ENCODE peak calls at places on chromosome 19, in five cellular contexts. One of them, this sample, is unnamed.

GRCh38 chr19:3671680-3672574 is 28.3 kb downstream of the PIP5K1C start:
- DNase-seq in T-helper 9 cell: no peak
- DNase-seq in mesothelial cell of epicardium: no peak
- DNase-seq in PC-3: no peak
- DNase-seq in NCI-H2171: no peak
- DNase-seq in this sample: no peak

GRCh38 chr19:16714702-16715294 is 4.8 kb upstream of the NWD1 start:
- DNase-seq in PC-3: peak; percentile 69
- DNase-seq in T-helper 9 cell: peak; percentile 16
- DNase-seq in mesothelial cell of epicardium: no peak
- DNase-seq in NCI-H2171: no peak
- DNase-seq in this sample: peak; percentile 44

GRCh38 chr19:6837525-6837924 is 49.9 kb upstream of the ADGRE1 start:
- DNase-seq in mesothelial cell of epicardium: no peak
- DNase-seq in PC-3: no peak
- DNase-seq in NCI-H2171: no peak
- DNase-seq in T-helper 9 cell: no peak
- DNase-seq in this sample: no peak

GRCh38 chr19:50362656-50363424 is 2.6 kb downstream of the NAPSA start:
- DNase-seq in NCI-H2171: no peak
- DNase-seq in mesothelial cell of epicardium: no peak
- DNase-seq in PC-3: no peak
- DNase-seq in T-helper 9 cell: no peak
- DNase-seq in this sample: no peak

GRCh38 chr19:32231691-32232090 is 113.7 kb upstream of the ZNF507 start:
- DNase-seq in NCI-H2171: no peak
- DNase-seq in mesothelial cell of epicardium: no peak
- DNase-seq in T-helper 9 cell: no peak
- DNase-seq in PC-3: no peak
- DNase-seq in this sample: no peak

GRCh38 chr19:13764821-13765394 is 586 bp downstream of the MRI1 start:
- DNase-seq in mesothelial cell of epicardium: no peak
- DNase-seq in NCI-H2171: no peak
- DNase-seq in T-helper 9 cell: peak; percentile 30
- DNase-seq in PC-3: peak; percentile 23
- DNase-seq in this sample: no peak

GRCh38 chr19:55619264-55619663 is 5.1 kb downstream of the ZNF784 start:
- DNase-seq in T-helper 9 cell: no peak
- DNase-seq in NCI-H2171: no peak
- DNase-seq in PC-3: no peak
- DNase-seq in mesothelial cell of epicardium: no peak
- DNase-seq in this sample: no peak

GRCh38 chr19:45467456-45468158 is at the start of gene FOSB:
- DNase-seq in PC-3: peak; percentile 91
- DNase-seq in T-helper 9 cell: peak; percentile 95
- DNase-seq in mesothelial cell of epicardium: peak; percentile 95
- DNase-seq in NCI-H2171: peak; percentile 98
- DNase-seq in this sample: peak; percentile 88

GRCh38 chr19:10858204-10858828 is 10.1 kb downstream of the C19orf38 start:
- DNase-seq in NCI-H2171: no peak
- DNase-seq in T-helper 9 cell: peak; percentile 26
- DNase-seq in PC-3: peak; percentile 42
- DNase-seq in mesothelial cell of epicardium: no peak
- DNase-seq in this sample: no peak

GRCh38 chr19:49073514-49074378 is 1.2 kb upstream of the KCNA7 start:
- DNase-seq in T-helper 9 cell: no peak
- DNase-seq in PC-3: peak; percentile 57
- DNase-seq in mesothelial cell of epicardium: no peak
- DNase-seq in NCI-H2171: no peak
- DNase-seq in this sample: peak; percentile 57

GRCh38 chr19:48741222-48741999 is 1.0 kb upstream of the RASIP1 start:
- DNase-seq in NCI-H2171: no peak
- DNase-seq in PC-3: no peak
- DNase-seq in mesothelial cell of epicardium: no peak
- DNase-seq in T-helper 9 cell: no peak
- DNase-seq in this sample: no peak

GRCh38 chr19:3857449-3858003 is 11.3 kb downstream of the ZFR2 start:
- DNase-seq in PC-3: no peak
- DNase-seq in NCI-H2171: peak; percentile 45
- DNase-seq in mesothelial cell of epicardium: no peak
- DNase-seq in T-helper 9 cell: no peak
- DNase-seq in this sample: no peak

GRCh38 chr19:11377237-11377636 is 2.8 kb downstream of the SWSAP1 start:
- DNase-seq in NCI-H2171: no peak
- DNase-seq in mesothelial cell of epicardium: no peak
- DNase-seq in T-helper 9 cell: no peak
- DNase-seq in PC-3: peak; percentile 96
- DNase-seq in this sample: peak; percentile 87

GRCh38 chr19:36064829-36065228 is 10.1 kb downstream of the WDR62 start:
- DNase-seq in mesothelial cell of epicardium: no peak
- DNase-seq in T-helper 9 cell: no peak
- DNase-seq in NCI-H2171: no peak
- DNase-seq in PC-3: no peak
- DNase-seq in this sample: no peak

GRCh38 chr19:45569619-45570421 is 14.8 kb downstream of the OPA3 start:
- DNase-seq in NCI-H2171: no peak
- DNase-seq in T-helper 9 cell: peak; percentile 45
- DNase-seq in mesothelial cell of epicardium: no peak
- DNase-seq in PC-3: peak; percentile 56
- DNase-seq in this sample: no peak

GRCh38 chr19:16285769-16286564 is 38.7 kb upstream of the KLF2 start:
- DNase-seq in T-helper 9 cell: no peak
- DNase-seq in PC-3: no peak
- DNase-seq in NCI-H2171: no peak
- DNase-seq in mesothelial cell of epicardium: no peak
- DNase-seq in this sample: no peak

GRCh38 chr19:19445911-19446361 is 40.5 kb downstream of the GATAD2A start:
- DNase-seq in PC-3: no peak
- DNase-seq in T-helper 9 cell: no peak
- DNase-seq in NCI-H2171: no peak
- DNase-seq in mesothelial cell of epicardium: no peak
- DNase-seq in this sample: peak; percentile 38

GRCh38 chr19:2280633-2281264 is 1.2 kb downstream of the PEAK3 start:
- DNase-seq in PC-3: no peak
- DNase-seq in mesothelial cell of epicardium: no peak
- DNase-seq in NCI-H2171: no peak
- DNase-seq in T-helper 9 cell: no peak
- DNase-seq in this sample: no peak

This sample was measured in mammary epithelial cell.